ENCODE peak calls at places on chromosomes 7 and 10, in six cellular contexts. One of them, this sample, is unnamed.

GRCh38 chr10:45557275-45557905 is 115.2 kb downstream of the ZFAND4 start:
- DNase-seq in A549: no peak
- DNase-seq in prostate gland: no peak
- DNase-seq in Peyer's patch: no peak
- DNase-seq in IMR-90: no peak
- DNase-seq in uterus: no peak
- DNase-seq in this sample: no peak

GRCh38 chr7:44292876-44293560 is 32.4 kb downstream of the CAMK2B start:
- DNase-seq in A549: no peak
- DNase-seq in prostate gland: no peak
- DNase-seq in Peyer's patch: no peak
- DNase-seq in IMR-90: no peak
- DNase-seq in uterus: no peak
- DNase-seq in this sample: peak; percentile 63

GRCh38 chr10:23331567-23332290 is 12.9 kb downstream of the C10orf67 start:
- DNase-seq in A549: no peak
- DNase-seq in prostate gland: no peak
- DNase-seq in Peyer's patch: no peak
- DNase-seq in IMR-90: peak; percentile 89
- DNase-seq in uterus: no peak
- DNase-seq in this sample: no peak

GRCh38 chr7:19352271-19352670 is 207.1 kb upstream of the FERD3L start:
- DNase-seq in A549: no peak
- DNase-seq in prostate gland: no peak
- DNase-seq in Peyer's patch: no peak
- DNase-seq in IMR-90: no peak
- DNase-seq in uterus: no peak
- DNase-seq in this sample: no peak

GRCh38 chr7:97022451-97023306 is 2.0 kb downstream of the DLX5 start:
- DNase-seq in A549: no peak
- DNase-seq in prostate gland: no peak
- DNase-seq in Peyer's patch: no peak
- DNase-seq in IMR-90: no peak
- DNase-seq in uterus: no peak
- DNase-seq in this sample: no peak

GRCh38 chr7:55532150-55532917 is 40.0 kb downstream of the VOPP1 start:
- DNase-seq in A549: no peak
- DNase-seq in prostate gland: no peak
- DNase-seq in Peyer's patch: no peak
- DNase-seq in IMR-90: no peak
- DNase-seq in uterus: no peak
- DNase-seq in this sample: no peak

GRCh38 chr10:133245439-133246235 is 8.0 kb downstream of the VENTX start:
- DNase-seq in A549: no peak
- DNase-seq in prostate gland: no peak
- DNase-seq in Peyer's patch: no peak
- DNase-seq in IMR-90: no peak
- DNase-seq in uterus: no peak
- DNase-seq in this sample: no peak

GRCh38 chr7:22854158-22855048 is 31.8 kb upstream of the TOMM7 start:
- DNase-seq in A549: peak; percentile 85
- DNase-seq in prostate gland: peak; percentile 63
- DNase-seq in Peyer's patch: peak; percentile 80
- DNase-seq in IMR-90: peak; percentile 89
- DNase-seq in uterus: peak; percentile 95
- DNase-seq in this sample: peak; percentile 98

GRCh38 chr7:148727501-148728278 is 29.0 kb downstream of the CUL1 start:
- DNase-seq in A549: no peak
- DNase-seq in prostate gland: no peak
- DNase-seq in Peyer's patch: no peak
- DNase-seq in IMR-90: no peak
- DNase-seq in uterus: no peak
- DNase-seq in this sample: no peak

GRCh38 chr7:154857728-154858681 is 144.9 kb downstream of the PAXIP1 start:
- DNase-seq in A549: peak; percentile 22
- DNase-seq in prostate gland: no peak
- DNase-seq in Peyer's patch: peak; percentile 37
- DNase-seq in IMR-90: no peak
- DNase-seq in uterus: no peak
- DNase-seq in this sample: no peak

GRCh38 chr10:13352519-13352918 is 4.4 kb upstream of the SEPHS1 start:
- DNase-seq in A549: no peak
- DNase-seq in prostate gland: no peak
- DNase-seq in Peyer's patch: no peak
- DNase-seq in IMR-90: no peak
- DNase-seq in uterus: no peak
- DNase-seq in this sample: no peak

GRCh38 chr10:129771576-129772471 is 192.2 kb downstream of the EBF3 start:
- DNase-seq in A549: no peak
- DNase-seq in prostate gland: no peak
- DNase-seq in Peyer's patch: peak; percentile 22
- DNase-seq in IMR-90: no peak
- DNase-seq in uterus: no peak
- DNase-seq in this sample: peak; percentile 78

GRCh38 chr10:127881262-127881661 is 11.5 kb downstream of the CLRN3 start:
- DNase-seq in A549: no peak
- DNase-seq in prostate gland: no peak
- DNase-seq in Peyer's patch: peak; percentile 78
- DNase-seq in IMR-90: no peak
- DNase-seq in uterus: no peak
- DNase-seq in this sample: no peak

GRCh38 chr10:31399631-31400030 is 80.6 kb downstream of the ZEB1 start:
- DNase-seq in A549: no peak
- DNase-seq in prostate gland: no peak
- DNase-seq in Peyer's patch: no peak
- DNase-seq in IMR-90: no peak
- DNase-seq in uterus: no peak
- DNase-seq in this sample: no peak

GRCh38 chr10:70495691-70496261 is 17.2 kb downstream of the PALD1 start:
- DNase-seq in A549: no peak
- DNase-seq in prostate gland: no peak
- DNase-seq in Peyer's patch: no peak
- DNase-seq in IMR-90: no peak
- DNase-seq in uterus: no peak
- DNase-seq in this sample: no peak

GRCh38 chr7:136931169-136931867 is 62.9 kb downstream of the CHRM2 start:
- DNase-seq in A549: no peak
- DNase-seq in prostate gland: no peak
- DNase-seq in Peyer's patch: no peak
- DNase-seq in IMR-90: no peak
- DNase-seq in uterus: no peak
- DNase-seq in this sample: no peak

GRCh38 chr10:84049300-84050015 is 89.9 kb upstream of the GHITM start:
- DNase-seq in A549: no peak
- DNase-seq in prostate gland: no peak
- DNase-seq in Peyer's patch: no peak
- DNase-seq in IMR-90: no peak
- DNase-seq in uterus: no peak
- DNase-seq in this sample: no peak

GRCh38 chr7:114806590-114807167 is 115.2 kb upstream of the MDFIC start:
- DNase-seq in A549: no peak
- DNase-seq in prostate gland: no peak
- DNase-seq in Peyer's patch: no peak
- DNase-seq in IMR-90: peak; percentile 81
- DNase-seq in uterus: peak; percentile 16
- DNase-seq in this sample: no peak

GRCh38 chr7:98761225-98761624 is 108.6 kb downstream of the TMEM130 start:
- DNase-seq in A549: no peak
- DNase-seq in prostate gland: no peak
- DNase-seq in Peyer's patch: no peak
- DNase-seq in IMR-90: no peak
- DNase-seq in uterus: no peak
- DNase-seq in this sample: no peak

GRCh38 chr7:98297619-98298286 is 16.3 kb downstream of the BRI3 start:
- DNase-seq in A549: no peak
- DNase-seq in prostate gland: no peak
- DNase-seq in Peyer's patch: no peak
- DNase-seq in IMR-90: no peak
- DNase-seq in uterus: no peak
- DNase-seq in this sample: no peak

GRCh38 chr10:76884673-76885275 is 752.8 kb downstream of the KCNMA1 start:
- DNase-seq in A549: no peak
- DNase-seq in prostate gland: no peak
- DNase-seq in Peyer's patch: no peak
- DNase-seq in IMR-90: no peak
- DNase-seq in uterus: no peak
- DNase-seq in this sample: no peak

GRCh38 chr7:50629238-50629901 is 64.2 kb upstream of the DDC start:
- DNase-seq in A549: no peak
- DNase-seq in prostate gland: no peak
- DNase-seq in Peyer's patch: no peak
- DNase-seq in IMR-90: no peak
- DNase-seq in uterus: no peak
- DNase-seq in this sample: no peak
- H3K4me3 ChIP-seq in A549: no peak overlapping the region
- H3K4me3 ChIP-seq in prostate gland: no peak overlapping the region
- H3K4me3 ChIP-seq in Peyer's patch: no peak overlapping the region
- H3K4me3 ChIP-seq in IMR-90: no peak overlapping the region
- H3K4me3 ChIP-seq in uterus: no peak overlapping the region
- H3K4me3 ChIP-seq in this sample: no peak overlapping the region

GRCh38 chr10:59175538-59176240 is 754 bp upstream of the PHYHIPL start:
- DNase-seq in A549: peak; percentile 13
- DNase-seq in prostate gland: peak; percentile 8
- DNase-seq in Peyer's patch: no peak
- DNase-seq in IMR-90: no peak
- DNase-seq in uterus: no peak
- DNase-seq in this sample: no peak

GRCh38 chr10:59177862-59178235 is 1.4 kb downstream of the PHYHIPL start:
- DNase-seq in A549: no peak
- DNase-seq in prostate gland: no peak
- DNase-seq in Peyer's patch: no peak
- DNase-seq in IMR-90: no peak
- DNase-seq in uterus: no peak
- DNase-seq in this sample: no peak

GRCh38 chr10:59176241-59177030 is at the start of gene PHYHIPL:
- DNase-seq in A549: peak; percentile 4
- DNase-seq in prostate gland: peak; percentile 44
- DNase-seq in Peyer's patch: peak; percentile 82
- DNase-seq in IMR-90: no peak
- DNase-seq in uterus: no peak
- DNase-seq in this sample: no peak

GRCh38 chr10:59179027-59179426 is 2.6 kb downstream of the PHYHIPL start:
- DNase-seq in A549: no peak
- DNase-seq in prostate gland: no peak
- DNase-seq in Peyer's patch: no peak
- DNase-seq in IMR-90: no peak
- DNase-seq in uterus: no peak
- DNase-seq in this sample: no peak

GRCh38 chr10:59177031-59177861 is 803 bp downstream of the PHYHIPL start:
- DNase-seq in A549: peak; percentile 15
- DNase-seq in prostate gland: peak; percentile 46
- DNase-seq in Peyer's patch: peak; percentile 68
- DNase-seq in IMR-90: peak; percentile 79
- DNase-seq in uterus: no peak
- DNase-seq in this sample: no peak
- TF ChIP-seq POLR2A in A549: no peak
- TF ChIP-seq POLR2A in prostate gland: no peak
- TF ChIP-seq POLR2A in Peyer's patch: peak; percentile 14
- TF ChIP-seq POLR2A in IMR-90: no peak
- TF ChIP-seq POLR2A in uterus: no peak
- TF ChIP-seq POLR2A in this sample: no peak

DNA sequence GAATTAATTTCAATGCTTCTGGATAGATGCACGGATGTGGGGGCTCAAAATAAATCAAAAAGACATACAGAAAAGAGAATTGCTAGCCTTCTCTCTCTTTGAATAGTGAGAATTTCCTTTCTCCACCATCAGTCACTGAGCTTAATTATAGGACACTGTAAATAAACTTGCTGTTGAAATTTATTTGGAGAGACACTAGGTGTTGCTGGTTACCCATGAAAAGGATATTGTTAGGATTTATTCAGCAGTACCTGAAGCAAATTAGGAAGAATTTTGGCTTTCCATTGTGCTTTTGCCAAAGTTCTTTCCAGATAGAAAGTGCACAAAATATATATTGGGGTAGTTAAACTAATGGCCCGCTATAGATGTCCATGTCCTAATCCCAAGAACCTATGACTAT is 27.6 kb downstream of the GCC1 start:
- DNase-seq in A549: no peak
- DNase-seq in prostate gland: no peak
- DNase-seq in Peyer's patch: no peak
- DNase-seq in IMR-90: no peak
- DNase-seq in uterus: no peak
- DNase-seq in this sample: no peak
- TF ChIP-seq CTCF in A549: no peak
- TF ChIP-seq CTCF in prostate gland: no peak
- TF ChIP-seq CTCF in Peyer's patch: no peak
- TF ChIP-seq CTCF in IMR-90: peak; percentile 23
- TF ChIP-seq CTCF in uterus: no peak
- TF ChIP-seq CTCF in this sample: no peak

DNA sequence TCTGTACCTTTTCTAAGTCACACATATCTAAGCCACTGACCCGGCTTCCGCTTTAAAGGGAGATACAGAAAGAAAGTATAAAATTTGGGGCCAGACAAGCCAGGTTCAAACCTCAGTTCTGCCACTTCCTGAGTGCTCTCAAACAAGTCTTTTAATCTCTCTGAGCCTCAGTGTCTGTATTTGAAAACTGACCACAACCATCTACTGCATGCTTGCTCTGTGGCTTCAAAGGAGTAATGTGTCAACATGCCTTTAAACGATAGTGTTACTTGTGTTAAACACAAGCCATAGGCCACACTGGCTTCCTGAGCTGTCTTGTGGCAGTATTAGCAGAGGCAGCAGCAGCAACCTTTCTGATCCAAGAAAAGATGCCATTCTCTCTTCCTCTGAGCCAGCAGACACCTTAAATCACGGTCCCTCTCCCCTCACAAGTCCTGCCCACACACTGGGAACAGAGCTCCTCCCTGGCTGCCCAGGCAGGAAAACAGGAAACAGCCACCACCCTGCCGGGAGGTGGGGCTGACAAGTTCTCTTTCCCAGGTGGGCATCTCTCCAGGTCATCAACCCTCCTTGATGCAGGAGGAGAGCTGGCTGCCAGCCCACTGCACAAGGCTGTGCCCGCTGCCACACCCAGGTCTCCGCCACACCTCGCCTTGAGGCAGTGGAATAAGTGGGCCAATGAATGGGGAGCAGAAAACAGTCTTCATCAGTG is 10.7 kb downstream of the HIP1 start:
- DNase-seq in A549: peak; percentile 52
- DNase-seq in prostate gland: peak; percentile 85
- DNase-seq in Peyer's patch: peak; percentile 80
- DNase-seq in IMR-90: peak; percentile 52
- DNase-seq in uterus: peak; percentile 46
- DNase-seq in this sample: peak; percentile 86
- H3K4me3 ChIP-seq in A549: no peak overlapping the region
- H3K4me3 ChIP-seq in prostate gland: no peak overlapping the region
- H3K4me3 ChIP-seq in Peyer's patch: peak overlapping the region; percentile 3
- H3K4me3 ChIP-seq in IMR-90: no peak overlapping the region
- H3K4me3 ChIP-seq in uterus: no peak overlapping the region
- H3K4me3 ChIP-seq in this sample: no peak overlapping the region

GRCh38 chr10:110872145-110872983 is 636 bp downstream of the PDCD4 start:
- DNase-seq in A549: peak; percentile 24
- DNase-seq in prostate gland: peak; percentile 52
- DNase-seq in Peyer's patch: peak; percentile 82
- DNase-seq in IMR-90: peak; percentile 81
- DNase-seq in uterus: peak; percentile 80
- DNase-seq in this sample: peak; percentile 74
- TF ChIP-seq POLR2A in A549: peak; percentile 18
- TF ChIP-seq POLR2A in prostate gland: peak; percentile 23
- TF ChIP-seq POLR2A in Peyer's patch: no peak
- TF ChIP-seq POLR2A in IMR-90: peak; percentile 68
- TF ChIP-seq POLR2A in uterus: peak; percentile 20
- TF ChIP-seq POLR2A in this sample: no peak

GRCh38 chr7:14734839-14735321 is 167.7 kb downstream of the DGKB start:
- DNase-seq in A549: no peak
- DNase-seq in prostate gland: no peak
- DNase-seq in Peyer's patch: no peak
- DNase-seq in IMR-90: no peak
- DNase-seq in uterus: no peak
- DNase-seq in this sample: no peak
- TF ChIP-seq CTCF in A549: no peak
- TF ChIP-seq CTCF in prostate gland: no peak
- TF ChIP-seq CTCF in Peyer's patch: no peak
- TF ChIP-seq CTCF in IMR-90: no peak
- TF ChIP-seq CTCF in uterus: no peak
- TF ChIP-seq CTCF in this sample: no peak